ENCODE peak calls at places on chromosomes 16 and 17, in four cellular contexts. Y is NCI-H187 treated with DMSO at 0.1 percent for 48 hours; P is activated naive CD4-positive, alpha-beta T cell treated with Interleukin-2 at 50 U/mL for 16 hours; Q is foreskin melanocyte. T is an unnamed sample.
A peak's percentile ranks its signal among the peaks of the same experiment; 100 is the strongest.

GRCh38 chr17:3965123-3965800 is 1.0 kb upstream of the ATP2A3 start:
- DNase-seq in Y (no peak), P (peak; percentile 66), Q (no peak), T (no peak)

GRCh38 chr17:76076765-76077581 is 2.0 kb upstream of the ZACN start:
- DNase-seq in Q (no peak), P (peak; percentile 40), Y (no peak), T (no peak)

GRCh38 chr17:57595942-57596695 is 149.0 kb downstream of the CCDC182 start:
- DNase-seq in Y (no peak), Q (no peak), P (no peak), T (no peak)

GRCh38 chr16:69613283-69614154 is 47.8 kb downstream of the NFAT5 start:
- DNase-seq in Y (no peak), P (no peak), Q (no peak), T (no peak)

GRCh38 chr17:8696456-8696855 is 48.2 kb downstream of the CCDC42 start:
- DNase-seq in Q (no peak), Y (no peak), P (no peak), T (no peak)

GRCh38 chr16:21645261-21645721 is 7.1 kb downstream of the IGSF6 start:
- DNase-seq in P (peak; percentile 24), Q (no peak), Y (no peak), T (no peak)

GRCh38 chr16:1923299-1924034 is 5.3 kb upstream of the HS3ST6 start:
- DNase-seq in P (peak; percentile 15), Q (no peak), Y (no peak), T (peak; percentile 66)

GRCh38 chr17:332023-332422 is 20.6 kb downstream of the RPH3AL start:
- DNase-seq in Y (no peak), Q (no peak), P (no peak), T (no peak)

T was measured in HFF-Myc.